ENCODE peak calls at places on chromosomes 16 and 17, in ten cellular contexts. A is OCI-LY7; Z is naive thymus-derived CD4-positive, alpha-beta T cell; J is cardiac fibroblast; M is PC-9; Y is prostate gland; W is dorsolateral prefrontal cortex; D is psoas muscle; V is neuronal stem cell; C is NCI-H774. H is an unnamed sample.
A peak's percentile ranks its signal among the peaks of the same experiment; 100 is the strongest.

GRCh38 chr17:31130286-31131224 is 35.8 kb downstream of the NF1 start:
- DNase-seq in A (no peak), Z (no peak), J (no peak), M (no peak), Y (no peak), W (no peak), D (no peak), V (no peak), C (no peak), H (peak; percentile 7)

GRCh38 chr16:89655062-89655643 is 2.4 kb downstream of the CHMP1A start:
- DNase-seq in A (no peak), Z (no peak), J (no peak), M (no peak), Y (no peak), W (no peak), D (no peak), V (no peak), C (no peak), H (no peak)

GRCh38 chr16:50311891-50312501 is 45.6 kb downstream of the ADCY7 start:
- DNase-seq in A (no peak), Z (peak; percentile 4), J (no peak), M (no peak), Y (peak; percentile 3), W (peak; percentile 38), D (peak; percentile 23), V (no peak), C (no peak), H (no peak)

GRCh38 chr16:30697264-30698138 is 1.5 kb upstream of the SRCAP start:
- DNase-seq in A (peak; percentile 13), Z (no peak), J (no peak), M (no peak), Y (peak; percentile 99), W (no peak), D (no peak), V (no peak), C (no peak), H (no peak)

GRCh38 chr17:601462-602303 is 113.0 kb downstream of the VPS53 start:
- DNase-seq in A (no peak), Z (no peak), J (no peak), M (no peak), Y (no peak), W (no peak), D (no peak), V (no peak), C (no peak), H (peak; percentile 100)

GRCh38 chr17:49987290-49987585 is 7.8 kb downstream of the DLX3 start:
- DNase-seq in A (no peak), Z (no peak), J (no peak), M (no peak), Y (no peak), W (no peak), D (no peak), V (no peak), C (no peak), H (no peak)

GRCh38 chr17:36550491-36551417 is 6.0 kb downstream of the GGNBP2 start:
- DNase-seq in A (peak; percentile 57), Z (no peak), J (no peak), M (no peak), Y (no peak), W (no peak), D (no peak), V (no peak), C (peak; percentile 29), H (no peak)

GRCh38 chr16:48188449-48189102 is 32.8 kb upstream of the ABCC12 start:
- DNase-seq in A (peak; percentile 50), Z (no peak), J (peak; percentile 15), M (no peak), Y (no peak), W (no peak), D (no peak), V (no peak), C (no peak), H (peak; percentile 16)

GRCh38 chr16:23187341-23187740 is 4.8 kb downstream of the SCNN1G start:
- DNase-seq in A (peak; percentile 19), Z (no peak), J (no peak), M (no peak), Y (no peak), W (no peak), D (no peak), V (no peak), C (no peak), H (no peak)

GRCh38 chr17:82213251-82214011 is 789 bp upstream of the CCDC57 start:
- DNase-seq in A (no peak), Z (no peak), J (peak; percentile 82), M (no peak), Y (no peak), W (peak; percentile 71), D (no peak), V (no peak), C (peak; percentile 39), H (peak; percentile 96)

GRCh38 chr17:54948380-54948779 is 20.1 kb downstream of the COX11 start:
- DNase-seq in A (no peak), Z (no peak), J (peak; percentile 88), M (peak; percentile 70), Y (no peak), W (no peak), D (no peak), V (no peak), C (no peak), H (peak; percentile 76)

GRCh38 chr17:44898768-44899073 is 524 bp downstream of the EFTUD2 start:
- DNase-seq in A (no peak), Z (no peak), J (no peak), M (no peak), Y (no peak), W (no peak), D (no peak), V (no peak), C (no peak), H (peak; percentile 25)

GRCh38 chr16:29023279-29024278 is 38.7 kb downstream of the LAT start:
- DNase-seq in A (no peak), Z (no peak), J (peak; percentile 29), M (peak; percentile 20), Y (no peak), W (peak; percentile 5), D (no peak), V (no peak), C (no peak), H (peak; percentile 11)

GRCh38 chr17:19354123-19354522 is 8.4 kb downstream of the B9D1 start:
- DNase-seq in A (no peak), Z (no peak), J (peak; percentile 85), M (no peak), Y (no peak), W (peak; percentile 7), D (no peak), V (no peak), C (no peak), H (peak; percentile 93)

GRCh38 chr16:11252482-11252931 is 3.5 kb downstream of the SOCS1 start:
- DNase-seq in A (no peak), Z (no peak), J (no peak), M (no peak), Y (no peak), W (no peak), D (no peak), V (no peak), C (no peak), H (no peak)

GRCh38 chr17:50425682-50426471 is at the start of gene ACSF2:
- DNase-seq in A (peak; percentile 67), Z (peak; percentile 52), J (peak; percentile 47), M (peak; percentile 72), Y (peak; percentile 87), W (peak; percentile 42), D (peak; percentile 88), V (peak; percentile 21), C (peak; percentile 28), H (no peak)

GRCh38 chr17:75457047-75457654 is 716 bp downstream of the TMEM94 start:
- DNase-seq in A (peak; percentile 21), Z (peak; percentile 11), J (peak; percentile 40), M (no peak), Y (no peak), W (peak; percentile 69), D (peak; percentile 59), V (no peak), C (peak; percentile 31), H (no peak)

GRCh38 chr17:7107012-7107754 is 7.4 kb downstream of the ASGR2 start:
- DNase-seq in A (no peak), Z (no peak), J (no peak), M (no peak), Y (no peak), W (no peak), D (no peak), V (no peak), C (peak; percentile 76), H (no peak)

GRCh38 chr17:63278731-63279442 is 167.2 kb downstream of the CYB561 start:
- DNase-seq in A (no peak), Z (no peak), J (peak; percentile 26), M (no peak), Y (no peak), W (no peak), D (no peak), V (no peak), C (no peak), H (no peak)

GRCh38 chr17:47869114-47869513 is 18.2 kb upstream of the SP6 start:
- DNase-seq in A (no peak), Z (no peak), J (no peak), M (no peak), Y (no peak), W (no peak), D (no peak), V (no peak), C (no peak), H (no peak)

GRCh38 chr16:1340730-1341494 is 7.5 kb downstream of the BAIAP3 start:
- DNase-seq in A (no peak), Z (no peak), J (no peak), M (no peak), Y (no peak), W (no peak), D (no peak), V (no peak), C (no peak), H (no peak)

GRCh38 chr16:65122974-65123845 is 1.3 kb upstream of the CDH11 start:
- DNase-seq in A (no peak), Z (no peak), J (peak; percentile 65), M (no peak), Y (peak; percentile 33), W (peak; percentile 74), D (peak; percentile 73), V (peak; percentile 51), C (no peak), H (peak; percentile 63)

GRCh38 chr17:1484060-1484535 is 8.4 kb downstream of the MYO1C start:
- DNase-seq in A (no peak), Z (no peak), J (no peak), M (no peak), Y (no peak), W (no peak), D (no peak), V (no peak), C (no peak), H (no peak)

GRCh38 chr16:52404546-52404945 is 142.4 kb downstream of the TOX3 start:
- DNase-seq in A (no peak), Z (no peak), J (no peak), M (no peak), Y (no peak), W (no peak), D (no peak), V (no peak), C (no peak), H (no peak)

GRCh38 chr17:16239931-16240330 is 22.9 kb downstream of the PIGL start:
- DNase-seq in A (no peak), Z (no peak), J (no peak), M (no peak), Y (no peak), W (no peak), D (no peak), V (no peak), C (no peak), H (no peak)

GRCh38 chr16:31700530-31701388 is 172.8 kb upstream of the ZNF267 start:
- DNase-seq in A (peak; percentile 92), Z (peak; percentile 71), J (peak; percentile 54), M (peak; percentile 94), Y (peak; percentile 90), W (peak; percentile 87), D (peak; percentile 79), V (peak; percentile 62), C (no peak), H (peak; percentile 30)

GRCh38 chr16:85326794-85327181 is 214.5 kb upstream of the CIBAR2 start:
- DNase-seq in A (peak; percentile 67), Z (no peak), J (no peak), M (no peak), Y (no peak), W (no peak), D (no peak), V (no peak), C (no peak), H (no peak)

GRCh38 chr16:29663020-29663828 is at the start of gene SPN:
- DNase-seq in A (peak; percentile 69), Z (no peak), J (no peak), M (no peak), Y (no peak), W (no peak), D (no peak), V (no peak), C (no peak), H (no peak)

H was measured in amniotic epithelial cell.